ENCODE peak calls at places on chromosomes 2 and 18, in six cellular contexts. N is CD8-positive, alpha-beta memory T cell; F is breast epithelium; M is RWPE2; Z is cardiac muscle cell; E is fibroblast of lung. O is an unnamed sample.

GRCh38 chr18:80009661-80010550 is 21.5 kb upstream of the TXNL4A start:
- DNase-seq in N (no peak), E (peak; percentile 99), F (peak; percentile 84), Z (peak; percentile 98), M (peak; percentile 86), O (no peak)

GRCh38 chr2:145200307-145200706 is 680.4 kb upstream of the ZEB2 start:
- DNase-seq in N (no peak), M (no peak), F (peak; percentile 42), E (peak; percentile 51), Z (no peak), O (no peak)

GRCh38 chr2:168550670-168551069 is 94.6 kb downstream of the CERS6 start:
- DNase-seq in Z (no peak), N (no peak), E (no peak), M (no peak), F (no peak), O (no peak)

GRCh38 chr2:27212626-27213471 is 781 bp upstream of the SLC5A6 start:
- DNase-seq in Z (peak; percentile 72), M (no peak), F (peak; percentile 23), E (peak; percentile 76), N (peak; percentile 84), O (no peak)

GRCh38 chr2:217049931-217050330 is 190.1 kb upstream of the TNP1 start:
- DNase-seq in M (no peak), N (no peak), F (no peak), E (no peak), Z (no peak), O (no peak)

GRCh38 chr2:231680284-231680991 is 27.9 kb upstream of the PTMA start:
- DNase-seq in Z (no peak), E (no peak), N (no peak), M (no peak), F (peak; percentile 77), O (no peak)

GRCh38 chr18:69787825-69788547 is 159.7 kb downstream of the CD226 start:
- DNase-seq in E (peak; percentile 92), Z (peak; percentile 71), M (no peak), N (no peak), F (no peak), O (no peak)

GRCh38 chr2:239440511-239440959 is 39.7 kb upstream of the HDAC4 start:
- DNase-seq in E (no peak), F (no peak), Z (no peak), N (no peak), M (no peak), O (no peak)

GRCh38 chr18:24227976-24228660 is 89.3 kb downstream of the CABYR start:
- DNase-seq in N (no peak), Z (no peak), M (no peak), E (peak; percentile 85), F (no peak), O (no peak)

GRCh38 chr2:23092831-23093230 is 292.1 kb upstream of the KLHL29 start:
- DNase-seq in N (no peak), Z (peak; percentile 6), E (no peak), M (no peak), F (no peak), O (no peak)

GRCh38 chr2:27092696-27093429 is 6.3 kb downstream of the KHK start:
- DNase-seq in M (no peak), F (no peak), N (no peak), E (no peak), Z (no peak), O (no peak)

GRCh38 chr18:44411971-44412370 is 268.7 kb upstream of the SETBP1 start:
- DNase-seq in F (no peak), N (no peak), Z (no peak), E (no peak), M (no peak), O (no peak)

GRCh38 chr2:197889041-197889440 is 84.6 kb downstream of the PLCL1 start:
- DNase-seq in M (no peak), F (no peak), E (peak; percentile 55), Z (peak; percentile 59), N (no peak), O (peak; percentile 50)

GRCh38 chr18:65750421-65751144 is at the start of gene CDH7:
- DNase-seq in M (no peak), N (no peak), F (no peak), Z (no peak), E (peak; percentile 9), O (no peak)

GRCh38 chr2:229313591-229313990 is 42.5 kb upstream of the PID1 start:
- DNase-seq in M (no peak), N (no peak), E (peak; percentile 62), F (no peak), Z (peak; percentile 84), O (no peak)

GRCh38 chr2:99651930-99652670 is 162.3 kb upstream of the REV1 start:
- DNase-seq in F (no peak), N (no peak), E (peak; percentile 86), M (no peak), Z (peak; percentile 27), O (no peak)

GRCh38 chr18:61388010-61388409 is 54.8 kb downstream of the CDH20 start:
- DNase-seq in M (no peak), Z (peak; percentile 49), F (no peak), E (no peak), N (no peak), O (no peak)

GRCh38 chr2:149783284-149783683 is 195.7 kb upstream of the MMADHC start:
- DNase-seq in F (no peak), N (no peak), Z (no peak), E (no peak), M (no peak), O (no peak)

GRCh38 chr18:2958819-2959298 is 54.1 kb downstream of the LPIN2 start:
- DNase-seq in E (peak; percentile 49), N (peak; percentile 23), M (no peak), Z (peak; percentile 89), F (peak; percentile 31), O (no peak)

GRCh38 chr2:182379235-182379634 is 47.6 kb downstream of the PDE1A start:
- DNase-seq in Z (peak; percentile 92), N (no peak), E (peak; percentile 56), M (no peak), F (no peak), O (no peak)

GRCh38 chr2:146776589-146776988 is 1068.2 kb upstream of the ACVR2A start:
- DNase-seq in F (no peak), N (no peak), M (no peak), Z (no peak), E (no peak), O (no peak)

GRCh38 chr2:25736899-25737515 is 63.6 kb upstream of the DTNB start:
- DNase-seq in Z (no peak), E (no peak), M (no peak), F (no peak), N (no peak), O (no peak)

GRCh38 chr2:117717072-117717471 is 97.4 kb upstream of the DDX18 start:
- DNase-seq in F (no peak), E (no peak), N (no peak), Z (no peak), M (no peak), O (no peak)

GRCh38 chr2:68993660-68994059 is 19.2 kb downstream of the GKN1 start:
- DNase-seq in E (no peak), Z (no peak), N (no peak), F (no peak), M (no peak), O (no peak)

GRCh38 chr18:32542221-32542798 is 71.6 kb upstream of the GAREM1 start:
- DNase-seq in E (peak; percentile 10), Z (peak; percentile 49), M (no peak), N (no peak), F (no peak), O (no peak)

GRCh38 chr2:168138369-168138768 is 109.0 kb downstream of the STK39 start:
- DNase-seq in Z (no peak), E (no peak), F (no peak), M (no peak), N (no peak), O (no peak)

GRCh38 chr2:85329181-85329651 is 1.4 kb upstream of the TGOLN2 start:
- DNase-seq in F (no peak), N (no peak), M (no peak), E (no peak), Z (no peak), O (no peak)
- H3K4me3 ChIP-seq in F (no peak overlapping the region), N (no peak overlapping the region), M (no peak overlapping the region), E (no peak overlapping the region), Z (no peak overlapping the region), O (no peak overlapping the region)

DNA sequence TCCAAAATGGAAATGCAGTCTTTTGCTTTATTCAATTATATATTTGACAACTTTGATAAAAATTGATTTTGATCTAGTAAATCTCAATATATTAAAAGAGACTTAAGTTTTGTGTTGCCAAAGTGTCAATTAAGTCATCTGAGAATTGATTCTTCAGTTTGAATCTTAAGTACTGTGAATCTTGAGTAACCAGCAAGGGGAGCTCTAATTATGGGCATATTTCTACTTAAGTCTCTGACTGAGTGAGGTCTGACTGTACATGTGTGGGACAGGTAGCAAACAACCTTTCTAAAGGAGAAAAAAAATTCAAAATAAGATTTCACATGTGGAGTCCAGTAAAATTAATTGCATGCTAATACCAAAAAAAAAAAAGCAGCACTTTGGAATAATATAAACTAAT is 503.7 kb upstream of the SLC8A1 start:
- DNase-seq in F (no peak), M (no peak), N (no peak), Z (no peak), E (no peak), O (no peak)
- H3K4me3 ChIP-seq in F (no peak overlapping the region), M (no peak overlapping the region), N (no peak overlapping the region), Z (no peak overlapping the region), E (no peak overlapping the region), O (no peak overlapping the region)

GRCh38 chr2:235493402-235493774 is 455 bp upstream of the AGAP1 start:
- DNase-seq in E (peak; percentile 47), M (no peak), F (no peak), N (no peak), Z (peak; percentile 72), O (peak; percentile 22)
- H3K4me3 ChIP-seq in E (peak overlapping the region; percentile 40), M (peak overlapping the region; percentile 99), F (peak overlapping the region; percentile 74), N (no peak overlapping the region), Z (peak overlapping the region; percentile 43), O (no peak overlapping the region)

DNA sequence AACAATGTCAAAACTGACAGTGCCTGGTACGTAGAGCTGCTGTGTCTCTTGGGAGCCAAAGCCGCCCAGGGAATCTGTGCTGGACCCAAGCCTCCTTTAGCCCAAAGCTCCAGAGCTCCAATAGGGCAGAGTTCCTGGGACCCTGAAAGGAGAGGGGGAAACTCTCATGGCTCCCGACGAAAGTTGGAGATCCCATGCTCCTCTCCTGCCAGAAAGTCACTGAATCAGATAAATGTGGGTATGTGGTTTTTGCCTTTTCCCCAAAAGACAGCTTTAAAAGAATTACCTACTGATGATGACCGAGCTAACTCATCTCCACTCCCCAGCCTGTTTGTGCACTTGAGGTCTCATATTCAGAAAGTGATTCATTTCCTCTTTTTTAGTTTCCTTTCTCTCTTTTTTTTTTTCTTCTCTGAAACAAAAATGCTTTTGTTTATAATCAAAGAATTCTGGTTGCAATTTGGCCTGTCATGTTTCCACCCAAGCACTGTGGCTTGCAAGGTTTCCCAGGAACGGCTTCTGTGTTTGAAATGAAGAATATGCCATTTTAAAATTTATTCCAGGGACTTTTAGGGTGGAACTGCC is 14.1 kb upstream of the PMAIP1 start:
- DNase-seq in F (no peak), M (no peak), Z (peak; percentile 80), N (no peak), E (peak; percentile 94), O (peak; percentile 62)
- H3K4me3 ChIP-seq in F (no peak overlapping the region), M (no peak overlapping the region), Z (no peak overlapping the region), N (no peak overlapping the region), E (no peak overlapping the region), O (peak overlapping the region; percentile 51)

O was measured in GM06990.